ENCODE peak calls at places on chromosomes 1 and 21, in five cellular contexts. E, T, F, Q and B are unnamed samples.

GRCh38 chr1:100267284-100267683 is 1.3 kb downstream of the RTCA start:
- DNase-seq in F (no peak), T (no peak), E (no peak), Q (no peak), B (no peak)

GRCh38 chr1:83102630-83103071 is 896.3 kb downstream of the TTLL7 start:
- DNase-seq in Q (peak), E (no peak), F (no peak), T (peak), B (peak)

GRCh38 chr1:199273837-199274379 is 635.1 kb downstream of the PTPRC start:
- DNase-seq in Q (no peak), E (peak), T (peak), F (no peak), B (peak)

GRCh38 chr1:226738421-226738994 is 574 bp downstream of the ITPKB start:
- DNase-seq in F (peak), T (peak), E (peak), Q (peak), B (peak)

GRCh38 chr1:41414291-41414690 is 53.1 kb downstream of the FOXO6 start:
- DNase-seq in F (no peak), T (no peak), Q (no peak), E (no peak), B (no peak)

GRCh38 chr1:228283476-228284147 is 75.8 kb downstream of the OBSCN start:
- DNase-seq in E (no peak), F (no peak), Q (no peak), T (no peak), B (no peak)

GRCh38 chr1:59072017-59072947 is 224.6 kb upstream of the FGGY start:
- DNase-seq in F (no peak), T (peak), Q (peak), E (no peak), B (no peak)

GRCh38 chr21:43864806-43865470 is at the start of gene AGPAT3:
- DNase-seq in F (peak), Q (peak), T (peak), E (no peak), B (no peak)

GRCh38 chr1:12426030-12426429 is 192.0 kb downstream of the DHRS3 start:
- DNase-seq in F (no peak), T (no peak), Q (no peak), E (no peak), B (no peak)

GRCh38 chr1:213122514-213122929 is 71.5 kb downstream of the RPS6KC1 start:
- DNase-seq in F (no peak), E (no peak), Q (peak), T (peak), B (no peak)

GRCh38 chr1:184188091-184188490 is 136.6 kb downstream of the TSEN15 start:
- DNase-seq in E (no peak), T (no peak), Q (no peak), F (no peak), B (no peak)

GRCh38 chr1:246787781-246788513 is 63.7 kb downstream of the SCCPDH start:
- DNase-seq in E (no peak), F (no peak), T (no peak), Q (no peak), B (peak)

GRCh38 chr1:232981161-232981560 is 30.8 kb downstream of the NTPCR start:
- DNase-seq in Q (no peak), F (no peak), E (no peak), T (no peak), B (no peak)

GRCh38 chr1:170049191-170049800 is 25.2 kb downstream of the KIFAP3 start:
- DNase-seq in T (no peak), F (no peak), E (no peak), Q (no peak), B (no peak)

GRCh38 chr1:192805832-192806323 is 3.0 kb upstream of the RGS2 start:
- DNase-seq in T (peak), Q (peak), E (no peak), F (no peak), B (peak)

GRCh38 chr1:26368006-26368405 is 4.5 kb downstream of the ZNF683 start:
- DNase-seq in F (no peak), Q (no peak), T (no peak), E (no peak), B (no peak)

GRCh38 chr1:22124592-22125229 is 18.2 kb downstream of the WNT4 start:
- DNase-seq in F (peak), E (no peak), T (no peak), Q (no peak), B (no peak)
- H3K27ac ChIP-seq in F (no peak), E (no peak), T (no peak), Q (no peak), B (no peak)

GRCh38 chr1:89974211-89974610 is 20.7 kb upstream of the ZNF326 start:
- DNase-seq in E (no peak), Q (no peak), F (no peak), T (no peak), B (no peak)
- H3K27ac ChIP-seq in E (no peak), Q (no peak), F (no peak), T (no peak), B (peak)

DNA sequence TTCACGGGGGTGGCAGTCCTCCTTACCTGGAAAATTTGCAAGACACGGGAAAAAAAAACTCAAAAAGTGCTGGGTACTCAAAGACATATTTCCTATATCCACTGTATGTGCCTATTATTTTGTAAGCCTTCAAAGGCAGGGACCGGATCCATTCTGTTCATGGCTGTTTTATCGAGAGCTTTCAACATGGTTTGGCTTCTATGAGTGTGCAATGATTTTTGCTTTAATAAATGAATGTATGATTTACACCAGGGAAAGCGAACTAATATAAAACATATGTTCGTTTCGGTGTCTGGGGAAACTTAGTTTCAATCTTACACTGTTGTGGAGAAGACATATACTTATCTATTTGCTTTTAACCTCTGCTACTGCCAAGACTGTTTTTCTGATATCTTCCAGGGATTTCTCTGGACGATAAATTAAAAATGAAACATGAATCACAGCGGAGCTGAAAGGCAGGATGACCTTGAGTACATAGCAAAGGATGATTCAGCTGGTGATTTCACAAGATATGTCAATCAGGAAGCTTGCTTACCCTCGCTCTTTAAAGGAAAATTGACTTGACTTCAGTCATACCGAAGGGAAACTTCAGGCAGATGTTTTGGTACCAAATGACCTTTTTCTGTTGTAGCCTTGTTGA is 14.7 kb upstream of the CYYR1 start:
- DNase-seq in Q (no peak), F (no peak), E (no peak), T (peak), B (no peak)
- H3K27ac ChIP-seq in Q (no peak), F (no peak), E (no peak), T (peak), B (no peak)

DNA sequence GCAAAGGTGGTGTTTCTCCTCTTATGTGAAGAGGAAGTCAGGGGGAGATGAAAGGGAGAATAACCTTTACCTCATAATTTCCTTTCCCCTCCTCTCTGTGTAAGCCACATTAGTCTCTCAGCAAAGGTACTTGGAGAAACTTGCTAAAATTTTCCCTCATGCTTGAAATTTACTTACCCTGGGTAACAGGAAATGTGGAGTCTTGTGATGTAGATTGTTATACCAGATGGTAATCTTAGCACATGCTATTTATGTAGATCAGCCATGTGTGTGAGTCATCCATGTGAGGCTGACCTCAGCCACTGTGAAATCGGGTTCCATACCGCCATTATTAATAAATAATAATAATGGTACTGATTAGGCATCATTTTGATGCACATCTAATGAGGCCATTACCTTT is 128.4 kb downstream of the TGFB2 start:
- DNase-seq in E (no peak), T (peak), Q (no peak), F (no peak), B (peak)
- H3K27ac ChIP-seq in E (no peak), T (no peak), Q (no peak), F (peak), B (peak)

DNA sequence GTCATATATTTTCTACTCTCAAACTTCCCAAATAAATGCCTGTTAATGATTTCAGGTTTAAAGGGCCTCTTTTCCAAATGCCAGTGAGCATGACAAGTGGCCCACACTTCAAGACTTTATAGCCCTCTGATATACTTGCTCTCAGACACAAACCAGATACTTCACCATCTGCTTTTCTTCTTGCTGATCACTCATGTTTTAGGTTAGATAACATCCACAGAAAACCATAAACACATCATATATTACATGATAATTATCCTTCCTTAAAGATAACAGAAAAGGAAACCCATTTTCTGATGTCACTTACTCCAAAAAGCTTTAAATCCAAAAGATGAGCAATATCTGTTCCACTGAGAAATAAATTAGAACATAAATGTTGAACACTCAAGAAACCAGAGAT is 723.5 kb downstream of the LTN1 start:
- DNase-seq in Q (no peak), F (no peak), E (no peak), T (no peak), B (no peak)
- H3K27ac ChIP-seq in Q (no peak), F (no peak), E (no peak), T (no peak), B (no peak)

DNA sequence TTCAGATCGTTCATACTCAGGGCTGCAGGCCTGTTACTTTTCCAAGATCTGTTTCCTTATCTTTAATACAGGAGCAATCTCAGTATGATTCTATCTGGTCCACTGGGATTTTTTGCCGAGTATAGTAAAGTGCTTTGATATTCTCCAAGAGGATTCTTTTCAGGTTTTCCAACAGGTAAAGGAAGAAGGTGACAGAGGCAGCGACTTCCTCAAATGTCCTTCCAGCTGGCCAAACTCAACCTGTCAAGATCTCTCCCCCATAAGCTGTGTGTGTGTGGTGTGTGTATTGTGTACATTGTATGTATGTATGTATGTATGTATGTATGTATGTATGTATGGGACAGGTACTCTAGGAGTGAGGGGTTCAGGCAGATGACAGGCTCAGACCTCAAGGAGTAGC is 1.1 kb downstream of the AKR1A1 start:
- DNase-seq in T (no peak), Q (no peak), E (no peak), F (no peak), B (no peak)
- H3K27ac ChIP-seq in T (peak), Q (no peak), E (peak), F (no peak), B (no peak)

GRCh38 chr1:222043444-222044292 is 301.8 kb upstream of the DUSP10 start:
- DNase-seq in T (no peak), Q (no peak), E (no peak), F (peak), B (peak)
- H3K27ac ChIP-seq in T (no peak), Q (no peak), E (no peak), F (peak), B (peak)

GRCh38 chr1:210237514-210237913 is 4.9 kb downstream of the SERTAD4 start:
- DNase-seq in E (no peak), T (no peak), F (no peak), Q (no peak), B (no peak)

GRCh38 chr1:210239295-210240155 is 6.9 kb downstream of the SERTAD4 start:
- DNase-seq in T (peak), Q (peak), F (no peak), E (no peak), B (peak)

GRCh38 chr1:210236840-210237409 is 4.3 kb downstream of the SERTAD4 start:
- DNase-seq in F (peak), Q (no peak), E (no peak), T (peak), B (no peak)

GRCh38 chr1:210236386-210236839 is 3.8 kb downstream of the SERTAD4 start:
- DNase-seq in T (no peak), E (no peak), Q (no peak), F (no peak), B (no peak)

DNA sequence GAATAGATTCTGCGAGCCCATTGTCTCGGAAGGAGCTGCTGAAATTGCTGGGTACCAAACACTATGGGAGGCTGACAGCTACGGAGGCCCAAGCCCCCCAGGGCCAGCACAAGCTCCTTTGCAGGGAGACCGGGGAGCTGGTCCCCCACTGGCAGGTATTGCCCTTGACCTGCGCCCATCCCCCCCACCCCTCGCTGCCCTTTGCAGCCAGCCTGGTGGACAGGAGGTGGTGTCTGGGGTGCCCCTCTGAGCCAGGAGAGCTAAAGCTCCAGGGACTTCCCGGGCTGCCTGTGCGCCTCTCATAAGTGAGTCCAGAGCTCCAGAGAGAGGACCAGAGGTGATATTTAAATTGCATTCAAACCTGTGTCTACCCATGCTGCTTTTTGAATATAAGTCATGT is 5.4 kb downstream of the SERTAD4 start:
- DNase-seq in F (no peak), Q (no peak), E (no peak), T (no peak), B (no peak)
- H3K27ac ChIP-seq in F (peak), Q (no peak), E (no peak), T (no peak), B (no peak)

GRCh38 chr1:202810615-202811295 is at the start of gene PCAT6:
- DNase-seq in Q (peak), T (peak), E (peak), F (peak), B (peak)
- H3K27ac ChIP-seq in Q (peak), T (peak), E (peak), F (peak), B (no peak)

DNA sequence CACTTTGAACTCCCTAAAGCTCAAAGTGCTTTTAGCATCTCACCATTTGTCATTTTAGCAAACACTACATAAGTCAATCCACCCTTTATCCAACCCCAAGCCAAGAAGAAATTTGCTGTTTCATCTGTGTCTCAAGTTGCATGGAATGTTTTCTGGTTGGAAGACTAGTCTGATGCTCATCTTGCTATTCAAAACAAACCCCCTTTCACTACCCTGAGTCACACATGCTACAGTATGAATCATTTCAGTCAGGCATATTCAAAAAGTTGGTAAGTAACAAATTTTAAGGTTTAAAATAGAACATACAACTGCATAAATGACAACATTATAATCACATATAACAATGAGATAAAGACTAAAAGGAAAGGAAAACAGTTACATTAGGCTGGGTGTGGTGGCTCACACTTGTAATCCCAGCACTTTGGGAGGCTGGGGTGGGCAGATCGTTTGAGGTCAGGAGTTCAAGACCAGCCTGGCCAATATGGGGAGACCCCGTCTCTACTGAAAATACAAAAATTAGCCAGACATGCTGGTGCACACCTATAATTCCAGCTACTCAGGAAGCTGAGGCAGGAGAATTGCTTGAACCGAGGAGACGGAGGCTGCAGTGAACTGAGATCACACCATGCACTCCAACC is 38.7 kb downstream of the DSTYK start:
- DNase-seq in F (no peak), E (no peak), Q (no peak), T (peak), B (peak)
- H3K27ac ChIP-seq in F (no peak), E (no peak), Q (no peak), T (no peak), B (no peak)